ENCODE peak calls at places on chromosomes 7 and 10, in six cellular contexts. Z is body of pancreas, R is choroid plexus epithelial cell, U is heart right ventricle, X is colonic mucosa, J is fibroblast of lung. B is an unnamed sample.
A peak's percentile ranks its signal among the peaks of the same experiment; 100 is the strongest.

GRCh38 chr10:46550795-46551700 is 5.4 kb downstream of the GPRIN2 start:
- DNase-seq in Z (no peak), R (no peak), X (no peak), U (no peak), J (no peak), B (no peak)

GRCh38 chr7:77933394-77933793 is 134.8 kb downstream of the PHTF2 start:
- DNase-seq in U (no peak), X (no peak), R (peak; percentile 39), J (peak; percentile 21), Z (no peak), B (no peak)

GRCh38 chr7:83267141-83267631 is 104.5 kb upstream of the PCLO start:
- DNase-seq in Z (no peak), R (peak; percentile 52), U (no peak), J (peak; percentile 65), X (no peak), B (no peak)

GRCh38 chr7:100825760-100826545 is 1.4 kb downstream of the EPHB4 start:
- DNase-seq in J (peak; percentile 71), U (no peak), Z (peak; percentile 29), R (peak; percentile 57), X (peak; percentile 45), B (peak; percentile 6)

GRCh38 chr10:125038637-125039036 is 96.7 kb downstream of the ZRANB1 start:
- DNase-seq in Z (peak; percentile 80), U (peak; percentile 65), R (no peak), J (no peak), X (peak; percentile 75), B (no peak)

GRCh38 chr7:71843677-71844076 is 568.5 kb downstream of the CALN1 start:
- DNase-seq in J (no peak), Z (no peak), U (no peak), R (no peak), X (no peak), B (no peak)

GRCh38 chr7:68246189-68246633 is 1249.6 kb downstream of the TYW1 start:
- DNase-seq in R (no peak), U (no peak), Z (no peak), J (no peak), X (no peak), B (no peak)

GRCh38 chr10:18438356-18439126 is 212.8 kb downstream of the NSUN6 start:
- DNase-seq in X (no peak), U (no peak), Z (no peak), R (no peak), J (no peak), B (no peak)

GRCh38 chr7:635227-635626 is 91.3 kb upstream of the DNAAF5 start:
- DNase-seq in R (no peak), Z (no peak), J (no peak), X (no peak), U (no peak), B (no peak)

GRCh38 chr10:72133517-72133916 is 45.2 kb upstream of the SPOCK2 start:
- DNase-seq in X (no peak), J (peak; percentile 67), Z (peak; percentile 6), R (peak; percentile 79), U (no peak), B (no peak)

GRCh38 chr7:132203021-132203420 is 373.2 kb downstream of the PLXNA4 start:
- DNase-seq in U (no peak), J (no peak), X (no peak), R (no peak), Z (no peak), B (no peak)

GRCh38 chr7:3835102-3835501 is 534.0 kb downstream of the SDK1 start:
- DNase-seq in Z (no peak), X (peak; percentile 58), U (no peak), R (no peak), J (no peak), B (no peak)

GRCh38 chr7:98531717-98532116 is 85.4 kb upstream of the NPTX2 start:
- DNase-seq in R (no peak), Z (no peak), J (no peak), U (no peak), X (no peak), B (no peak)
- TF ChIP-seq CTCF in R (no peak), Z (no peak), J (no peak), U (no peak), X (no peak), B (no peak)

GRCh38 chr10:88725798-88726197 is 19.7 kb downstream of the LIPK start:
- DNase-seq in U (no peak), X (no peak), J (no peak), R (no peak), Z (no peak), B (no peak)
- TF ChIP-seq CTCF in U (no peak), X (no peak), J (no peak), R (no peak), Z (no peak), B (no peak)

GRCh38 chr10:63887026-63887589 is 365.9 kb downstream of the REEP3 start:
- DNase-seq in U (no peak), J (no peak), Z (peak; percentile 7), R (peak; percentile 6), X (no peak), B (no peak)
- TF ChIP-seq CTCF in U (no peak), J (no peak), Z (no peak), R (peak; percentile 13), X (no peak), B (peak; percentile 17)

GRCh38 chr7:42964849-42965805 is 33.0 kb downstream of the MRPL32 start:
- DNase-seq in R (no peak), J (no peak), U (no peak), X (no peak), Z (peak; percentile 19), B (no peak)

GRCh38 chr7:42959549-42959948 is 27.4 kb downstream of the MRPL32 start:
- DNase-seq in R (no peak), Z (no peak), X (no peak), U (no peak), J (no peak), B (no peak)

GRCh38 chr7:42964293-42964692 is 32.1 kb downstream of the MRPL32 start:
- DNase-seq in U (no peak), J (no peak), X (no peak), R (no peak), Z (no peak), B (no peak)

GRCh38 chr7:42961182-42961581 is 29.0 kb downstream of the MRPL32 start:
- DNase-seq in U (no peak), R (no peak), J (no peak), Z (no peak), X (no peak), B (no peak)

DNA sequence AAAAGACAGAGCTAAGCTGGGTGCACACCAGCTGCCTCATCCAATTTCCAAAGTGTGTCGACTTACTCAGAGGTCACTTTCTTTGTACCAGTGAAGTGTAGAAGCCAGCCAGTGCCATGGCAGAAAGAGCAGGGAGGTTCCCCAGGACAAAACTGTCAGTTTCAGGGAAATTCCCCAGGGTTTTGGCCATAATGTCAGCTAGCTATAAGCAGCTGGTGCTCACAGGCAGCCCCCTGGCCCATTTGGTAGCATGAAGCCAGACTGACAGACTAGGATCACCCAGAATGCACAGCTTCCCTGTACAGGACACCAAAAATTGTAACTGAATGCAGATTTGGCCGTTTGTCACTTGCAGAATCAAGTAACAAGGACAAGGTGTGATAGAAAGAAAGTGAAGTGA is 28.6 kb downstream of the MRPL32 start:
- DNase-seq in J (no peak), Z (no peak), U (no peak), R (no peak), X (no peak), B (no peak)
- TF ChIP-seq CTCF in J (no peak), Z (no peak), U (no peak), R (no peak), X (no peak), B (no peak)